ENCODE peak calls at places on chromosomes 4 and X, in nine cellular contexts. B, L, D, X, M, Z, C, Y and R are unnamed samples.

GRCh38 chrX:45598841-45599240 is 398.2 kb upstream of the DIPK2B start:
- DNase-seq in B (peak), L (no peak), D (peak), X (no peak), M (no peak), Z (no peak), C (no peak), Y (peak), R (peak)

GRCh38 chrX:13716455-13716854 is 18.0 kb downstream of the TRAPPC2 start:
- DNase-seq in B (no peak), L (no peak), D (no peak), X (no peak), M (no peak), Z (no peak), C (no peak), Y (no peak), R (no peak)

GRCh38 chrX:75301060-75301459 is 27.2 kb downstream of the UPRT start:
- DNase-seq in B (peak), L (no peak), D (no peak), X (no peak), M (no peak), Z (no peak), C (no peak), Y (peak), R (peak)

GRCh38 chr4:74374561-74375327 is 9.8 kb downstream of the EREG start:
- DNase-seq in B (peak), L (no peak), D (peak), X (no peak), M (no peak), Z (no peak), C (peak), Y (peak), R (peak)

GRCh38 chr4:21577066-21577465 is 371.5 kb downstream of the KCNIP4 start:
- DNase-seq in B (no peak), L (no peak), D (no peak), X (no peak), M (no peak), Z (no peak), C (no peak), Y (no peak), R (no peak)

GRCh38 chrX:132489256-132490085 is 633 bp upstream of the MBNL3 start:
- DNase-seq in B (peak), L (peak), D (peak), X (peak), M (peak), Z (no peak), C (peak), Y (peak), R (peak)

GRCh38 chrX:119247702-119248101 is 11.6 kb downstream of the PGRMC1 start:
- DNase-seq in B (no peak), L (no peak), D (no peak), X (no peak), M (no peak), Z (no peak), C (no peak), Y (no peak), R (no peak)

GRCh38 chr4:76822294-76822693 is 75.7 kb downstream of the SOWAHB start:
- DNase-seq in B (no peak), L (no peak), D (no peak), X (no peak), M (no peak), Z (no peak), C (no peak), Y (no peak), R (no peak)

GRCh38 chr4:2833671-2834000 is 10.0 kb upstream of the ADD1 start:
- DNase-seq in B (no peak), L (no peak), D (no peak), X (no peak), M (peak), Z (no peak), C (no peak), Y (no peak), R (no peak)

GRCh38 chrX:99603076-99603814 is 806.8 kb downstream of the PCDH19 start:
- DNase-seq in B (no peak), L (peak), D (no peak), X (no peak), M (no peak), Z (no peak), C (no peak), Y (no peak), R (no peak)

GRCh38 chr4:1169691-1170096 is 2.7 kb downstream of the SPON2 start:
- DNase-seq in B (peak), L (no peak), D (no peak), X (no peak), M (no peak), Z (no peak), C (no peak), Y (no peak), R (no peak)

GRCh38 chr4:185534850-185535761 is at the start of gene PDLIM3:
- DNase-seq in B (peak), L (peak), D (peak), X (no peak), M (peak), Z (peak), C (no peak), Y (peak), R (peak)

GRCh38 chrX:19017271-19017670 is 33.4 kb upstream of the PHKA2 start:
- DNase-seq in B (peak), L (peak), D (no peak), X (peak), M (peak), Z (peak), C (peak), Y (no peak), R (peak)

GRCh38 chrX:18973527-18974192 is 10.3 kb downstream of the PHKA2 start:
- DNase-seq in B (no peak), L (peak), D (no peak), X (peak), M (no peak), Z (peak), C (peak), Y (no peak), R (no peak)

GRCh38 chr4:186067757-186068385 is 1.1 kb upstream of the TLR3 start:
- DNase-seq in B (peak), L (peak), D (peak), X (peak), M (peak), Z (peak), C (peak), Y (peak), R (peak)

GRCh38 chr4:82560853-82561744 is 689 bp downstream of the TMEM150C start:
- DNase-seq in B (no peak), L (no peak), D (no peak), X (no peak), M (peak), Z (no peak), C (no peak), Y (no peak), R (no peak)

GRCh38 chrX:55488559-55489314 is 911 bp downstream of the USP51 start:
- DNase-seq in B (peak), L (peak), D (no peak), X (peak), M (peak), Z (no peak), C (peak), Y (peak), R (peak)

GRCh38 chr4:3083732-3084131 is 9.3 kb downstream of the HTT start:
- DNase-seq in B (no peak), L (no peak), D (no peak), X (no peak), M (no peak), Z (no peak), C (no peak), Y (no peak), R (no peak)

GRCh38 chr4:139934336-139934735 is 219.6 kb downstream of the MAML3 start:
- DNase-seq in B (no peak), L (no peak), D (no peak), X (no peak), M (no peak), Z (no peak), C (no peak), Y (no peak), R (peak)

GRCh38 chrX:10486373-10486772 is 134.0 kb downstream of the MID1 start:
- DNase-seq in B (peak), L (no peak), D (peak), X (no peak), M (no peak), Z (no peak), C (peak), Y (peak), R (peak)

GRCh38 chrX:70026112-70026850 is 23.5 kb downstream of the AWAT2 start:
- DNase-seq in B (peak), L (no peak), D (peak), X (no peak), M (no peak), Z (no peak), C (no peak), Y (no peak), R (peak)

GRCh38 chr4:101441446-101441845 is 94.1 kb upstream of the PPP3CA start:
- DNase-seq in B (no peak), L (no peak), D (no peak), X (no peak), M (no peak), Z (no peak), C (no peak), Y (no peak), R (no peak)

GRCh38 chr4:3374011-3374645 is 67.6 kb upstream of the HGFAC start:
- DNase-seq in B (no peak), L (no peak), D (no peak), X (no peak), M (no peak), Z (no peak), C (no peak), Y (no peak), R (no peak)

GRCh38 chr4:37793562-37793961 is 32.9 kb upstream of the PGM2 start:
- DNase-seq in B (peak), L (peak), D (peak), X (peak), M (no peak), Z (peak), C (peak), Y (no peak), R (peak)

GRCh38 chr4:13733817-13734216 is 106.3 kb upstream of the BOD1L1 start:
- DNase-seq in B (no peak), L (peak), D (peak), X (no peak), M (no peak), Z (no peak), C (no peak), Y (no peak), R (no peak)

GRCh38 chr4:99024481-99025275 is 29.2 kb downstream of the METAP1 start:
- DNase-seq in B (no peak), L (no peak), D (peak), X (no peak), M (no peak), Z (no peak), C (no peak), Y (no peak), R (no peak)

GRCh38 chr4:108519911-108520310 is 100.5 kb upstream of the RPL34 start:
- DNase-seq in B (no peak), L (no peak), D (no peak), X (no peak), M (no peak), Z (no peak), C (no peak), Y (no peak), R (no peak)

GRCh38 chr4:141352775-141353544 is 132.3 kb downstream of the ZNF330 start:
- DNase-seq in B (peak), L (peak), D (peak), X (no peak), M (no peak), Z (no peak), C (peak), Y (peak), R (peak)

GRCh38 chr4:7332216-7333023 is 102.3 kb downstream of the PSAPL1 start:
- DNase-seq in B (no peak), L (no peak), D (peak), X (no peak), M (no peak), Z (no peak), C (no peak), Y (peak), R (peak)

GRCh38 chrX:9293051-9293496 is 171.8 kb upstream of the TBL1X start:
- DNase-seq in B (no peak), L (peak), D (no peak), X (no peak), M (peak), Z (no peak), C (no peak), Y (no peak), R (no peak)

DNA sequence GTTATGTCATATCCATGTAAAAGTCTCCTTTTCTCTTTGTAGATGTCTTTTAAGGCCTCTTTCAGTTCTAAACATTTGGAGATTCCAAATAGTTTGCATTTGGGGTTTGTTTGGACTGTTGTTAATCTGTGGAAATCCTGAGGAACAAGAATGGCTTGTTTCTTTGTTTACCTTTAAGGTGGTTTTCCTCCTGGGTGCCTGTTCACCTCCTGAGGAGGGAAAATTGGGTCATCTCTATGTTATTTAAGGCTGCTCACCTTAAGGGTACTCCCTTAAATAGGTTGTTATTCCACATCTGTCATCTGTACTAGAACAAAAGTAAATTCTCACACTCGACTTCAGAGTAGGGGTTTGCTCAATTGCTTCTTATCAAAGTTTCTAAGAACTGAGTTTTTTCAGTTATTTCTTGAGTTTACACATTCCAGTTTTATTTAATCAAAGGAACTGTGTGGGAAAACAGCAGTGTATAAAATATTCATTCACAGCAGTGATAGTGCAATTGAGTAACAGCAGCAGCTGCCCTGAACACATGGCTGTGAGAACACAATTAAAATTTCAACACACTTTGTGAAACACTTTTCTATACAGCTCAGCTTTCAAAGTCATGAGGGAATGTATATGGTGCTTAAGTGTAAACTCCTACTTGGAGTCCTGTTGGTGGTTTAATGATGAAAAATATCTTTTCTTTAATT is 238.5 kb upstream of the PGRMC2 start:
- DNase-seq in B (peak), L (peak), D (peak), X (no peak), M (no peak), Z (no peak), C (peak), Y (peak), R (peak)
- H3K9ac ChIP-seq in B (peak), L (no peak), D (no peak), X (no peak), M (no peak), Z (no peak), C (peak), Y (peak), R (no peak)

DNA sequence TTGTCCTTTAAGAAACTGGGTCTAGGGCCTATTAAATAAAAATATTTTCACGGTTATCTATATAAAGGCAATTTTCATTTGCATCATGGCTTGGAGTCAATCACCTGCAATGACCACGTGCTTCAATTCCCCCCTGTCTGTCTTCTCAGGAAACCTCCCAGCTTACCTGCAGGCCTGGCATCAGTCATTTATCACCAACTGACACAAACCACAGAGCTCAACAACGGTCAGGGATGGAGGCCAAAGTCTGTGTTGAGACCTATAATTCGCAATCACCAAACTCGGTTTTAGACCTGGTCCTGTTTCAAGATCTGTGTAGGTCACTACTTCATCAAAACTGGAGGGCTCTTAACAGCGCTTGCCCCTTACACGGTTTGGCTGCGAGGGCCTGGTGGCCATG is 1.9 kb downstream of the SLC9A7 start:
- DNase-seq in B (no peak), L (no peak), D (peak), X (no peak), M (no peak), Z (no peak), C (peak), Y (no peak), R (no peak)
- H3K9ac ChIP-seq in B (no peak), L (no peak), D (no peak), X (no peak), M (no peak), Z (no peak), C (peak), Y (no peak), R (no peak)

GRCh38 chr4:126564283-126564854 is 1068.4 kb upstream of the INTU start:
- DNase-seq in B (no peak), L (no peak), D (no peak), X (no peak), M (no peak), Z (no peak), C (peak), Y (no peak), R (peak)

GRCh38 chr4:126560794-126561193 is 1072.0 kb upstream of the INTU start:
- DNase-seq in B (no peak), L (no peak), D (no peak), X (no peak), M (no peak), Z (no peak), C (peak), Y (no peak), R (no peak)

GRCh38 chr4:126563389-126563788 is 1069.4 kb upstream of the INTU start:
- DNase-seq in B (no peak), L (no peak), D (no peak), X (no peak), M (no peak), Z (no peak), C (no peak), Y (no peak), R (no peak)

GRCh38 chr4:126558596-126558995 is 1074.2 kb upstream of the INTU start:
- DNase-seq in B (no peak), L (no peak), D (no peak), X (no peak), M (no peak), Z (no peak), C (no peak), Y (no peak), R (no peak)
- H3K9ac ChIP-seq in B (no peak), L (no peak), D (no peak), X (no peak), M (no peak), Z (no peak), C (no peak), Y (no peak), R (no peak)

GRCh38 chr4:94934864-94935263 is 177.1 kb downstream of the BMPR1B start:
- DNase-seq in B (no peak), L (no peak), D (no peak), X (no peak), M (no peak), Z (no peak), C (peak), Y (peak), R (peak)

GRCh38 chr4:94936854-94937253 is 179.1 kb downstream of the BMPR1B start:
- DNase-seq in B (no peak), L (no peak), D (no peak), X (no peak), M (no peak), Z (no peak), C (no peak), Y (no peak), R (no peak)

GRCh38 chr4:94941706-94942105 is 184.0 kb downstream of the BMPR1B start:
- DNase-seq in B (no peak), L (no peak), D (no peak), X (no peak), M (no peak), Z (no peak), C (no peak), Y (no peak), R (no peak)

GRCh38 chr4:94934201-94934600 is 176.4 kb downstream of the BMPR1B start:
- DNase-seq in B (peak), L (no peak), D (peak), X (no peak), M (no peak), Z (no peak), C (peak), Y (peak), R (peak)

DNA sequence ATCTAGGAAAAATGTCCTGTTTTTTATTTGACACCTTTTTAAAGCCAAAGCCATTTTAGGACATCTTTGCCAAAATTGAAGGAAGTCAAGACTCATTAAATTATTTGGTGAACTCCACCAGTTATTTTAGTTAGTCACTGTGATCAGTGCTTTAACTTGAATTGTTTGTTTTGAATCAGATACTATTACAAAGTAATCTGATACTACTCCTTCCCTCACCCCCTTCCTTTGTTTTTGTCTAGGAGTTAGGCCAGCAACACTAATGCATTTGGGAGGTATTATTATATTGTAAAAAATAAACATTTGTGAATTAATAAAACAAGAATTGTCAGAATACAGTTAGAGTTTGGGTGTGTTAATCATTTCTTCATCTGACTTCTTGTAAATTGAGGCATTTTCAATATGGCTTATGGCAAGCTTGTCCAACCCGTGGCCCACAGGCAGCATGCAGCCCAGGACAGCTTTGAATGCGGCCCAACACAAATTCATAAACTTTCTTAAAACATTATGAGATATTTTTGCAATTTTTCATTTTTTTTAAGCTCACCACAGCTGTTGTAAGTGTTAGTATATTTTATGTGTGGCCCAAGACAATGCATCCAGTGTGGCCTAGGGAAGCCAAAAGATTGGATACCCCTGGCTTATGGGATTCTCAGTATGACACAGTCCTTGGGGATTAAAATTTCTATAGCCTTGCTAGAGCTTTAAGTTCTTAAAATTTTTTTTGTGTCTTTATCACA is 182.2 kb downstream of the BMPR1B start:
- DNase-seq in B (no peak), L (no peak), D (no peak), X (no peak), M (no peak), Z (no peak), C (peak), Y (peak), R (peak)
- H3K9ac ChIP-seq in B (no peak), L (no peak), D (no peak), X (no peak), M (no peak), Z (no peak), C (no peak), Y (no peak), R (no peak)

DNA sequence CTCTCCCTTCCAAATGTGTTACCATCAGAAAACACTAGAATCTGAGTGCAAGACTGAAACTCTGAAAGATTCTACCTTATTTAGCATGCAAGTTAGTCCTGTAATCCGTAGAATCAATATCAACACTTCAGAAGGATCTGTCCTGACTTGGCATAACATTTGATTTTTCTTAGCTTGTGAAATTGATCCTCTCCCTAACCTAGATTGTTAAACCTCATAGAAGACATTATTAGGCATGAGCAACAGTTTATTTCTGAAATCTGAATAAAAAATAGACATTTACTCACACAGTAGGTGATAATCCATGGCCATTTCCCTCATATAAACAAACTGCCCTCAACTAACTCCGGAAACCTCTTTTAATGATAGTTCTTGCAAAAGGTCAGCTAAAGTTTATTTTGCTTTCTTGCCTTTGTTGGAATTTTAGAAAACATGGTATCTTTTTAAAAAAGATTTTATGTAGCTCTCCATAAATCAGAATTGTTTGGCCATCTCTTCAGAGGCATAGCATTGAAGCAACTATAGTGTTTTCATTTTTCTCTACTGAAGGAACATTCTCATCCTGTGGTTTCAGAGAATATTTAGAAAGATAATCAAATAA is 38.6 kb upstream of the PDLIM5 start:
- DNase-seq in B (peak), L (no peak), D (no peak), X (no peak), M (no peak), Z (no peak), C (no peak), Y (peak), R (peak)
- H3K9ac ChIP-seq in B (peak), L (no peak), D (no peak), X (no peak), M (no peak), Z (no peak), C (no peak), Y (no peak), R (no peak)